ENCODE peak calls at places on chromosome 12, in ten cellular contexts. M is SK-N-SH, P is endothelial cell of umbilical vein, I is GM23338, D is sigmoid colon, F is Panc1, X is breast epithelium, V is K562, Y is transverse colon, O is spleen. A is an unnamed sample. For H3K4me1, the result is how much of the 10 kb centered on the place peaks cover.

GRCh38 chr12:118541945-118542344 is 165.6 kb downstream of the SUDS3 start:
- DNase-seq in D (no peak), X (no peak), P (no peak), I (no peak), Y (no peak), O (no peak), M (no peak), F (no peak), V (peak), A (no peak)

GRCh38 chr12:112792306-112792705 is 758 bp downstream of the RPH3A start:
- DNase-seq in D (no peak), M (peak), O (no peak), P (no peak), F (no peak), V (no peak), X (no peak), I (no peak), Y (no peak), A (no peak)

GRCh38 chr12:15634010-15634676 is 155.0 kb downstream of the EPS8 start:
- DNase-seq in I (no peak), X (no peak), V (no peak), O (no peak), F (no peak), M (no peak), P (peak), Y (no peak), D (no peak), A (no peak)

GRCh38 chr12:62379026-62379722 is 87.5 kb upstream of the MON2 start:
- DNase-seq in I (no peak), P (no peak), F (no peak), X (no peak), Y (no peak), M (no peak), O (no peak), D (no peak), V (no peak), A (no peak)

GRCh38 chr12:51867796-51868428 is 19.4 kb upstream of the FIGNL2 start:
- DNase-seq in X (no peak), P (no peak), I (no peak), D (no peak), F (no peak), V (no peak), M (no peak), Y (no peak), O (no peak), A (peak)

GRCh38 chr12:32140867-32141266 is 34.2 kb downstream of the BICD1 start:
- DNase-seq in F (no peak), I (no peak), O (no peak), M (no peak), Y (no peak), X (no peak), P (no peak), V (no peak), D (no peak), A (no peak)

GRCh38 chr12:3073438-3074255 is 3.5 kb upstream of the TSPAN9 start:
- DNase-seq in Y (peak), I (peak), O (peak), F (peak), P (peak), V (peak), X (peak), D (peak), M (peak), A (peak)

GRCh38 chr12:130764073-130764472 is 48.0 kb upstream of the RIMBP2 start:
- DNase-seq in P (peak), X (no peak), M (no peak), V (no peak), I (no peak), D (peak), F (no peak), Y (no peak), O (no peak), A (no peak)

GRCh38 chr12:123142518-123142840 is 8.4 kb downstream of the PITPNM2 start:
- DNase-seq in Y (no peak), P (no peak), V (no peak), M (no peak), F (no peak), X (no peak), D (no peak), I (no peak), O (no peak), A (peak)

GRCh38 chr12:104506691-104507401 is 50.1 kb downstream of the CHST11 start:
- DNase-seq in I (peak), D (no peak), M (no peak), F (no peak), X (no peak), Y (no peak), V (no peak), O (no peak), P (no peak), A (no peak)

GRCh38 chr12:94174576-94174975 is 26.2 kb downstream of the PLXNC1 start:
- DNase-seq in X (no peak), P (no peak), Y (peak), M (no peak), D (no peak), I (no peak), V (no peak), O (peak), F (no peak), A (no peak)

GRCh38 chr12:89839427-89839826 is 130.8 kb upstream of the ATP2B1 start:
- DNase-seq in I (no peak), Y (no peak), M (no peak), V (no peak), D (no peak), F (no peak), X (no peak), P (no peak), O (no peak), A (no peak)

GRCh38 chr12:8081921-8082577 is at the start of gene NECAP1:
- DNase-seq in V (peak), Y (peak), F (peak), D (peak), I (peak), X (peak), M (peak), P (peak), O (peak), A (peak)

GRCh38 chr12:122880155-122880605 is 15.7 kb downstream of the VPS37B start:
- DNase-seq in D (no peak), Y (no peak), X (no peak), P (no peak), F (no peak), O (no peak), I (no peak), V (no peak), M (no peak), A (no peak)

GRCh38 chr12:80186727-80187217 is 87.4 kb downstream of the OTOGL start:
- DNase-seq in M (peak), D (peak), I (peak), F (peak), X (peak), P (peak), O (no peak), Y (peak), V (peak), A (no peak)

GRCh38 chr12:110005319-110005973 is 6.2 kb downstream of the ANKRD13A start:
- DNase-seq in I (no peak), M (no peak), F (no peak), V (no peak), O (no peak), D (no peak), Y (peak), P (no peak), X (no peak), A (no peak)

GRCh38 chr12:114344264-114344663 is 61.7 kb downstream of the TBX5 start:
- DNase-seq in D (no peak), O (no peak), Y (no peak), V (no peak), X (no peak), I (no peak), F (no peak), P (no peak), M (no peak), A (no peak)

GRCh38 chr12:112907415-112908157 is 824 bp downstream of the OAS1 start:
- DNase-seq in I (no peak), M (no peak), Y (peak), V (no peak), O (no peak), F (no peak), X (no peak), P (no peak), D (no peak), A (no peak)

GRCh38 chr12:93015970-93016751 is 87.1 kb upstream of the EEA1 start:
- DNase-seq in X (no peak), D (no peak), F (no peak), O (no peak), M (no peak), V (no peak), P (peak), Y (peak), I (no peak), A (no peak)

GRCh38 chr12:103814436-103814835 is 26.6 kb downstream of the NT5DC3 start:
- DNase-seq in V (no peak), I (no peak), Y (no peak), F (no peak), P (no peak), D (no peak), X (no peak), M (no peak), O (no peak), A (no peak)

GRCh38 chr12:6772331-6772695 is at the start of gene LAG3:
- DNase-seq in F (no peak), P (no peak), M (no peak), X (no peak), O (no peak), Y (peak), I (no peak), V (no peak), D (no peak), A (no peak)

GRCh38 chr12:122951406-122951805 is 14.9 kb downstream of the ABCB9 start:
- DNase-seq in F (no peak), Y (peak), D (no peak), O (no peak), I (no peak), V (no peak), X (no peak), M (no peak), P (peak), A (no peak)

GRCh38 chr12:114904254-114905003 is 220.5 kb upstream of the TBX3 start:
- DNase-seq in P (no peak), D (no peak), O (no peak), X (no peak), V (no peak), F (no peak), M (no peak), Y (no peak), I (no peak), A (no peak)

GRCh38 chr12:85725991-85726390 is 110.2 kb downstream of the RASSF9 start:
- DNase-seq in V (no peak), F (no peak), X (no peak), I (no peak), Y (no peak), D (no peak), P (no peak), O (no peak), M (no peak), A (no peak)

GRCh38 chr12:47097276-47097896 is 17.6 kb upstream of the AMIGO2 start:
- DNase-seq in D (no peak), I (no peak), M (no peak), O (no peak), V (no peak), Y (no peak), P (no peak), X (no peak), F (no peak), A (no peak)

GRCh38 chr12:106919910-106920544 is 35.7 kb upstream of the TMEM263 start:
- DNase-seq in F (no peak), I (peak), O (no peak), P (peak), V (peak), Y (no peak), D (no peak), M (peak), X (no peak), A (no peak)

GRCh38 chr12:120367924-120368788 is 808 bp downstream of the MSI1 start:
- DNase-seq in V (peak), X (no peak), Y (peak), I (peak), O (no peak), D (no peak), P (no peak), F (no peak), M (peak), A (no peak)

GRCh38 chr12:18368594-18368993 is 107.3 kb downstream of the PIK3C2G start:
- DNase-seq in I (no peak), O (no peak), P (no peak), M (peak), F (no peak), D (no peak), Y (no peak), X (no peak), V (no peak), A (no peak)

GRCh38 chr12:8032242-8033152 is at the start of gene FOXJ2:
- DNase-seq in X (peak), Y (peak), M (peak), D (peak), V (peak), I (peak), O (peak), F (no peak), P (peak), A (peak)

GRCh38 chr12:91640021-91640420 is 457.4 kb upstream of the DCN start:
- DNase-seq in X (no peak), M (no peak), Y (no peak), I (no peak), D (no peak), O (no peak), P (no peak), V (no peak), F (no peak), A (no peak)

GRCh38 chr12:27460471-27460978 is 14.0 kb downstream of the SMCO2 start:
- DNase-seq in Y (peak), F (peak), D (no peak), P (peak), X (no peak), I (no peak), O (no peak), V (no peak), M (no peak), A (no peak)

GRCh38 chr12:71710276-71711125 is 24.6 kb downstream of the TMEM19 start:
- DNase-seq in D (no peak), V (no peak), I (no peak), F (peak), O (no peak), P (peak), X (no peak), M (no peak), Y (no peak), A (no peak)

GRCh38 chr12:18752280-18752920 is 14.5 kb downstream of the CAPZA3 start:
- DNase-seq in O (no peak), F (no peak), X (no peak), Y (no peak), M (no peak), P (no peak), D (no peak), V (peak), I (peak), A (no peak)

GRCh38 chr12:102110782-102111181 is 9.1 kb downstream of the NUP37 start:
- DNase-seq in V (no peak), P (no peak), M (no peak), D (no peak), I (no peak), X (no peak), O (no peak), F (no peak), Y (no peak), A (no peak)

GRCh38 chr12:124450376-124450750 is 117.0 kb downstream of the NCOR2 start:
- DNase-seq in D (no peak), P (no peak), F (no peak), M (no peak), V (no peak), X (no peak), I (no peak), Y (no peak), O (peak), A (no peak)

GRCh38 chr12:94186461-94187237 is 38.3 kb downstream of the PLXNC1 start:
- DNase-seq in I (peak), Y (no peak), O (no peak), V (no peak), M (peak), D (peak), X (no peak), F (no peak), P (no peak), A (no peak)

DNA sequence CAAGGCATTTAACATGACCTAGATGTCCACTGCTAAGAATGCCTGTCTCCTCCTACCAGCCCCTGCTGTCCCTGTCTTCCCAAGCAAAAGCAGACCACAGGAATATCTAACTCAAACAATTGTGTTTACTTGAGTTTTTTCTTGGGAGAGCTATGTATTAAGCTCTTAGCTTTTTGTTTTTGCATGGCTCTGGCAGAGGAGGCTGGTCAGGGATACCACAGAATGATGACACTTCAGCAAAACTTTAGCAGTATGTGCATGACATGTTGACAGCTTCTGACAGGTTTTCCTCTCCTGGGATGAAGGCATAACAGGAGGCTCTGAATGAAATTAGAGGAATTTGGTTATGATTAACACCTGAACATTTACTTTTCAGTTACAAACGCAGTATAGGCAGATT is 6.9 kb downstream of the TMBIM6 start:
- DNase-seq in I (no peak), V (no peak), M (no peak), P (no peak), X (no peak), O (no peak), F (no peak), D (no peak), Y (no peak), A (no peak)
- H3K4me1 ChIP-seq in I (under half), V (under half), M (under half), P (under half), X (under half), O (half or more), F (under half), D (half or more), Y (half or more), A (half or more)

GRCh38 chr12:128797119-128798118 is 26.3 kb downstream of the SLC15A4 start:
- DNase-seq in V (no peak), D (peak), X (no peak), M (no peak), P (peak), I (no peak), O (no peak), F (no peak), Y (no peak), A (no peak)
- TF ChIP-seq POLR2AphosphoS5 in V (no peak), D (no peak), X (no peak), M (no peak), P (no peak), I (no peak), O (no peak), F (no peak), Y (no peak), A (no peak)

GRCh38 chr12:108832208-108832607 is 25.2 kb downstream of the SSH1 start:
- DNase-seq in P (peak), V (no peak), F (no peak), I (no peak), X (no peak), M (no peak), Y (no peak), O (peak), D (no peak), A (no peak)

GRCh38 chr12:108833355-108833733 is 24.0 kb downstream of the SSH1 start:
- DNase-seq in M (no peak), I (no peak), V (no peak), D (no peak), X (peak), P (peak), F (no peak), O (peak), Y (no peak), A (no peak)

GRCh38 chr12:108832730-108833354 is 24.5 kb downstream of the SSH1 start:
- DNase-seq in V (no peak), P (peak), X (peak), M (no peak), Y (no peak), F (no peak), I (no peak), O (peak), D (no peak), A (no peak)

GRCh38 chr12:108835860-108836634 is 21.3 kb downstream of the SSH1 start:
- DNase-seq in V (no peak), I (no peak), F (no peak), O (no peak), Y (no peak), M (no peak), D (no peak), P (no peak), X (no peak), A (no peak)

GRCh38 chr12:108833757-108834472 is 23.5 kb downstream of the SSH1 start:
- DNase-seq in Y (peak), D (peak), P (no peak), V (no peak), X (no peak), F (no peak), M (no peak), I (no peak), O (peak), A (no peak)
- H3K4me1 ChIP-seq in Y (under half), D (half or more), P (half or more), V (under half), X (under half), F (half or more), M (under half), I (under half), O (under half), A (half or more)

GRCh38 chr12:53006810-53007742 is 820 bp downstream of the EIF4B start:
- DNase-seq in M (peak), F (peak), P (peak), O (peak), X (peak), Y (peak), V (peak), D (peak), I (peak), A (peak)
- TF ChIP-seq POLR2AphosphoS5 in M (peak), F (peak), P (peak), O (no peak), X (no peak), Y (no peak), V (peak), D (no peak), I (peak), A (no peak)

A was measured in suprapubic skin.